ENCODE peak calls at places on chromosomes 3 and 15, in five cellular contexts. Z is HepG2, P is K562, G is SK-N-SH, E is GM12878. A is an unnamed sample.

GRCh38 chr3:23992051-23992628 is 47.1 kb downstream of the NR1D2 start:
- DNase-seq in E (no peak), G (peak), P (no peak), Z (no peak), A (no peak)

GRCh38 chr3:4593014-4593413 is 99.9 kb downstream of the ITPR1 start:
- DNase-seq in G (no peak), P (no peak), Z (no peak), E (no peak), A (no peak)

GRCh38 chr3:125594581-125595011 is 701 bp downstream of the OSBPL11 start:
- DNase-seq in E (no peak), Z (no peak), G (peak), P (no peak), A (no peak)

GRCh38 chr3:9349321-9350117 is 13.3 kb upstream of the THUMPD3 start:
- DNase-seq in G (no peak), P (no peak), Z (peak), E (no peak), A (no peak)

GRCh38 chr15:58329781-58330467 is 101.9 kb upstream of the LIPC start:
- DNase-seq in G (no peak), E (no peak), Z (no peak), P (no peak), A (no peak)

GRCh38 chr3:54309601-54310000 is 187.2 kb downstream of the CACNA2D3 start:
- DNase-seq in Z (no peak), G (no peak), E (no peak), P (no peak), A (no peak)

GRCh38 chr3:131735121-131735520 is 232.3 kb upstream of the MRPL3 start:
- DNase-seq in Z (no peak), G (no peak), E (no peak), P (no peak), A (no peak)

GRCh38 chr15:57054351-57054750 is 135.9 kb downstream of the TCF12 start:
- DNase-seq in Z (no peak), P (no peak), G (no peak), E (no peak), A (no peak)

GRCh38 chr3:116453676-116454346 is 8.5 kb upstream of the LSAMP start:
- DNase-seq in E (no peak), G (no peak), Z (no peak), P (no peak), A (no peak)

GRCh38 chr3:14175383-14176037 is 2.9 kb downstream of the XPC start:
- DNase-seq in E (peak), P (peak), G (no peak), Z (no peak), A (peak)

GRCh38 chr3:106850429-106850828 is 526.8 kb upstream of the CCDC54 start:
- DNase-seq in Z (no peak), E (no peak), G (no peak), P (no peak), A (no peak)

GRCh38 chr3:100042577-100042981 is 71.7 kb downstream of the FILIP1L start:
- DNase-seq in Z (no peak), G (no peak), E (no peak), P (no peak), A (no peak)

GRCh38 chr3:54954019-54954418 is 26.2 kb upstream of the LRTM1 start:
- DNase-seq in G (peak), P (no peak), Z (no peak), E (no peak), A (no peak)

GRCh38 chr3:52790741-52791140 is 3.9 kb upstream of the ITIH3 start:
- DNase-seq in G (no peak), Z (no peak), P (no peak), E (no peak), A (no peak)

GRCh38 chr15:85421116-85421925 is 40.9 kb downstream of the AKAP13 start:
- DNase-seq in E (no peak), P (no peak), G (no peak), Z (no peak), A (no peak)

GRCh38 chr15:31392761-31393401 is 66.2 kb downstream of the KLF13 start:
- DNase-seq in Z (no peak), P (peak), E (no peak), G (no peak), A (no peak)

GRCh38 chr3:181239456-181239855 is 249.9 kb upstream of the DNAJC19 start:
- DNase-seq in G (peak), E (no peak), P (no peak), Z (no peak), A (no peak)

GRCh38 chr3:58034738-58035511 is 26.7 kb downstream of the FLNB start:
- DNase-seq in Z (no peak), E (peak), G (no peak), P (peak), A (no peak)

GRCh38 chr15:83289160-83289559 is 4.7 kb upstream of the BNC1 start:
- DNase-seq in Z (no peak), G (no peak), P (no peak), E (no peak), A (no peak)

GRCh38 chr3:4665197-4665596 is 172.0 kb downstream of the ITPR1 start:
- DNase-seq in E (no peak), Z (no peak), P (no peak), G (no peak), A (no peak)

GRCh38 chr3:190911382-190911781 is 48.9 kb upstream of the GMNC start:
- DNase-seq in P (no peak), Z (no peak), E (no peak), G (no peak), A (no peak)

GRCh38 chr3:75249005-75249404 is 415.1 kb upstream of the FRG2C start:
- DNase-seq in Z (no peak), G (no peak), P (no peak), E (no peak), A (no peak)

GRCh38 chr15:41779662-41780157 is 5.4 kb downstream of the MAPKBP1 start:
- DNase-seq in Z (no peak), P (no peak), G (no peak), E (no peak), A (no peak)

GRCh38 chr15:80106051-80106450 is 46.6 kb downstream of the ZFAND6 start:
- DNase-seq in P (no peak), G (no peak), E (no peak), Z (no peak), A (no peak)

GRCh38 chr3:182937293-182938051 is 42.9 kb downstream of the DCUN1D1 start:
- DNase-seq in Z (no peak), G (no peak), E (no peak), P (peak), A (no peak)

GRCh38 chr3:134242649-134243637 is 7.7 kb downstream of the RYK start:
- DNase-seq in G (no peak), E (no peak), P (no peak), Z (peak), A (peak)

GRCh38 chr3:14126017-14126902 is 1.4 kb downstream of the TMEM43 start:
- DNase-seq in G (no peak), P (no peak), Z (no peak), E (no peak), A (peak)

GRCh38 chr3:46903341-46904302 is 26.1 kb downstream of the PTH1R start:
- DNase-seq in E (no peak), P (peak), G (no peak), Z (no peak), A (no peak)

GRCh38 chr3:165378761-165379160 is 182.6 kb upstream of the SLITRK3 start:
- DNase-seq in E (no peak), G (no peak), P (no peak), Z (no peak), A (no peak)

GRCh38 chr3:13798401-13798800 is 81.5 kb downstream of the WNT7A start:
- DNase-seq in G (no peak), P (no peak), E (no peak), Z (no peak), A (no peak)

GRCh38 chr3:183265713-183266417 is 12.8 kb downstream of the B3GNT5 start:
- DNase-seq in Z (peak), G (no peak), E (no peak), P (no peak), A (no peak)

GRCh38 chr15:39084683-39085530 is 496.0 kb upstream of the THBS1 start:
- DNase-seq in E (no peak), Z (peak), G (peak), P (no peak), A (peak)

GRCh38 chr15:75195766-75196241 is 5.9 kb upstream of the C15orf39 start:
- DNase-seq in P (no peak), E (no peak), Z (no peak), G (peak), A (no peak)

GRCh38 chr3:120039642-120040610 is 54.3 kb downstream of the GSK3B start:
- DNase-seq in E (no peak), G (no peak), Z (no peak), P (no peak), A (peak)

GRCh38 chr3:72481542-72481941 is 366.7 kb downstream of the SHQ1 start:
- DNase-seq in P (no peak), G (no peak), Z (no peak), E (no peak), A (no peak)

GRCh38 chr3:41447701-41448100 is 248.4 kb downstream of the CTNNB1 start:
- DNase-seq in E (no peak), G (no peak), P (no peak), Z (no peak), A (no peak)

DNA sequence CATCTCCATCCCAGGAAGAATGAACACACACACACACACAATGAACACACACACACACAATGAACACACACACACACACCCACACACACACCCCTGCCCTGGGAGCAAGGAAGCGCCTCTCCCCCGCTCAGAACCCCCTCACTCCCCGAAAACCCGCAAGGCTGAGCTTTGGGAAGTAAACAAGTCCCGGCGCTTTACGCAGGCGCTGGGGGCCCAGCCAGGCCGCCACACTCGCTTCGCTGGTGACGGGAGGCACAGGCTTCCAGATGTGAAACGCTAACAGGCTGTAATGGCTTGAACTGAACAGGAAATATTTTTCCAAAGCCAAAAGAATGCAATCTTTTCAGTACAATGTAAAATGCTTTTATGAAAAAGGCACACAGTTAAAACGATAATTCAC is 122.7 kb upstream of the IGF1R start:
- DNase-seq in E (no peak), Z (no peak), P (no peak), G (no peak), A (no peak)
- TF ChIP-seq REST in E (no peak), Z (no peak), P (no peak), G (no peak), A (no peak)

GRCh38 chr3:161197855-161198836 is 23.0 kb upstream of the NMD3 start:
- DNase-seq in P (no peak), G (no peak), E (no peak), Z (no peak), A (no peak)
- TF ChIP-seq GABPA in P (no peak), G (no peak), E (no peak), Z (no peak), A (no peak)

DNA sequence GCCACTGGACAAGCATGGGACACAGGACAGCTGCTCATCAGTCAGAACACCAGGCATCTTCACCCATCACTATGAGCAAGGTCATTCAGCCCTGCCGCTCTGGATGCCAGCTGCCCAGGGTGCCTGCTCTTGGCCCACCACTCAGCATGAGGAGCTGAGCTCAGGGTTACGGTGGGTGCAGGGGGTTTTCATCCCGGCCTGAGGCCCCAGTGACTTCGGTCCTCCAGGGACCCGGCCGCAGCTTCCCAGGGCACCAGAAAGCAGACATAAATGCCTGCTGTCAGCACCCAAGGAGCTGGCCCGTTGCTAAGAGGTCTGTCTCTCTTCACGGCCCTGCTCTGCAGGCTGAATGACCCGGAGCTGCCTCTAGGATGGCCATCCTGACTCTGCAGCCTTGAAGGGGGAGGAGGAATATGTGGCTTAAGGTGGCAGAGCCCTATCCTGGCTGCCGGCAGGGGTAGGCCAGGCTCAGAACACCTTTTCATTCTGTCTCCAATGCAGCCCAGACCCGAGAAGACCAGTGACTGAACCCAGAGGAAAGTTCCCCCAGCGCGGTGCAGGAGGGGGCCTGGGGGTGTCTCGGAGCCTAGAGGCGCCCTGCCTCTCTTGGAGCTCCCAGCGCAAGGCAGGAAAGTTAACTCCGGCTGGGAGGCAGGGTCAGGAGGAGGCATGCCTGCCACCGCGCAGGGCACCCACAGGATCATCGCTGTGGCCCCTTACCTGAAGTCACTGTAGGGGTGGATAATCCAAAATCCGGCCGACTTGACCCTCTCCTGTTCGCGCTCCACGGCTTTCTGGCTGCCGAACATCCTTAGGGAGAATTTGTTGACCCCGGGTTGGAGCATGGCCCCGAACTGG is 1.8 kb downstream of the HCN4 start:
- DNase-seq in P (no peak), E (no peak), G (peak), Z (no peak), A (no peak)
- TF ChIP-seq REST in P (no peak), E (no peak), G (no peak), Z (no peak), A (no peak)

GRCh38 chr15:73940061-73940981 is 14.1 kb downstream of the LOXL1 start:
- DNase-seq in E (no peak), G (peak), P (no peak), Z (no peak), A (no peak)
- TF ChIP-seq GABPA in E (no peak), G (no peak), P (no peak), Z (no peak), A (no peak)

DNA sequence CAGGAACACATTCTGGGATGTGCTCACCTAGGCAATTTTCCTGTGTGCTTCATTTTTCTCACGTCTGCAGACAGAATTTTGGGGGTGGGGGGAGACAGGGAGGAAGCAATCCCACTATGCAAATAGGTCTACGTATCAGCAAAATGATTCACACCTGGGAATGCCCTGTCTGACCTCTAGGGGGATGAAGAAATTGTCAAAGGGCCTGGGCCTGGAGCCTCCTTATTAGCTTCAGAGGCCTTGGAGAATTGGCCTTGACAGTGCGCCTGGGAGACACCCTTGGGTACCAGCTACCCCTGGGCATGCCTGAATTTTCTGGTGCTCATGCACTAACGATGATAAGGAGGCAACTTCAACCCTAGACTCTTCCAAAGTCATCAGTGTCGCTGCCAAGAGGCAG is 207.5 kb downstream of the CADPS start:
- DNase-seq in P (peak), E (no peak), G (no peak), Z (peak), A (no peak)
- TF ChIP-seq REST in P (no peak), E (no peak), G (no peak), Z (no peak), A (no peak)

DNA sequence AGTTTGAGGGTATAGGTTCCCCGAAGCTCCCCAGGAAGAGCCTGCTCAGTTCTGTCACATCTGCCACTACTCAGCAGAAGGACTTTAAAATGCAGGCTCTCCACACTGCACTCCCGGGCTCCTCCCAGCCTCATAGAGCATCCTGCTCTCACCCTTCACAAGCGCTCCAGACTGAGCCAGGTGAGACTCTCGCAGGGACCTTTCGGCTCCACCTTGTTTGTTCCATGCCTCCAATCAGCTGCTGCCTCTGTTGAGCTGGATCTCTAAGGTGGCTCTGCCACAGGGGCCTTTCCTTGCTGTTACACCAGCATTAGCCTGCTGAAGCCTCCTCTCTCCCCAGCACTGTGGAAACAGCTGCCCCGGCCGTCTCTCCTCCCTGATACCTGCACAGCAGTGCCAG is 56.1 kb downstream of the SLCO3A1 start:
- DNase-seq in Z (no peak), E (no peak), G (no peak), P (no peak), A (no peak)
- TF ChIP-seq GABPA in Z (no peak), E (no peak), G (no peak), P (no peak), A (no peak)